ENCODE peak calls at places on chromosomes 5 and 9, in four cellular contexts. N, Z, X and E are unnamed samples.

GRCh38 chr9:15390200-15390599 is 32.5 kb upstream of the SNAPC3 start:
- DNase-seq in X (peak), Z (no peak), N (no peak), E (no peak)

GRCh38 chr5:111135946-111136345 is 43.8 kb downstream of the WDR36 start:
- DNase-seq in X (no peak), Z (peak), N (no peak), E (peak)

GRCh38 chr5:108437425-108437824 is 55.5 kb upstream of the FBXL17 start:
- DNase-seq in N (no peak), X (peak), Z (peak), E (peak)

GRCh38 chr5:31957151-31957550 is 217.0 kb downstream of the GOLPH3 start:
- DNase-seq in X (no peak), Z (no peak), N (no peak), E (no peak)

GRCh38 chr5:122447941-122448340 is 135.9 kb downstream of the SNCAIP start:
- DNase-seq in Z (no peak), N (no peak), X (no peak), E (no peak)

GRCh38 chr9:79656127-79656526 is 84.4 kb downstream of the TLE4 start:
- DNase-seq in N (no peak), X (no peak), Z (no peak), E (no peak)

GRCh38 chr5:57174128-57174849 is 430 bp downstream of the GPBP1 start:
- DNase-seq in X (peak), N (no peak), Z (peak), E (peak)

GRCh38 chr5:40041452-40041851 is 616.7 kb upstream of the DAB2 start:
- DNase-seq in Z (no peak), X (no peak), N (no peak), E (peak)

GRCh38 chr5:141826674-141827073 is 51.5 kb downstream of the PCDH1 start:
- DNase-seq in X (peak), N (no peak), Z (peak), E (no peak)

GRCh38 chr5:72256536-72256935 is 63.5 kb downstream of the MRPS27 start:
- DNase-seq in N (no peak), Z (no peak), X (no peak), E (peak)

GRCh38 chr5:61619777-61620518 is 287.9 kb downstream of the ZSWIM6 start:
- DNase-seq in Z (no peak), N (no peak), X (no peak), E (no peak)

GRCh38 chr5:171649002-171649401 is 136.6 kb upstream of the SMIM23 start:
- DNase-seq in Z (no peak), N (no peak), X (no peak), E (no peak)

GRCh38 chr9:6584881-6585597 is 60.5 kb downstream of the GLDC start:
- DNase-seq in N (peak), Z (peak), X (peak), E (peak)

GRCh38 chr9:6171667-6172066 is 43.9 kb upstream of the IL33 start:
- DNase-seq in N (no peak), X (no peak), Z (peak), E (no peak)

GRCh38 chr9:69431777-69432176 is 106.8 kb downstream of the ENTREP1 start:
- DNase-seq in N (no peak), X (no peak), Z (no peak), E (no peak)

GRCh38 chr5:1048162-1048721 is 39.6 kb downstream of the NKD2 start:
- DNase-seq in N (no peak), Z (no peak), X (no peak), E (no peak)

GRCh38 chr5:95915999-95916686 is 45.5 kb downstream of the ELL2 start:
- DNase-seq in N (no peak), X (no peak), Z (no peak), E (no peak)

GRCh38 chr9:22374021-22374420 is 72.6 kb upstream of the DMRTA1 start:
- DNase-seq in Z (no peak), N (no peak), X (no peak), E (no peak)

GRCh38 chr9:29241320-29241719 is 1668.0 kb upstream of the C9orf72 start:
- DNase-seq in X (no peak), Z (no peak), N (no peak), E (peak)

GRCh38 chr5:132322266-132322665 is 28.1 kb downstream of the SLC22A4 start:
- DNase-seq in N (peak), Z (no peak), X (no peak), E (no peak)

GRCh38 chr5:170644501-170644900 is 139.0 kb upstream of the GABRP start:
- DNase-seq in X (no peak), N (no peak), Z (no peak), E (no peak)

GRCh38 chr9:82781965-82782392 is 281.0 kb downstream of the RASEF start:
- DNase-seq in X (no peak), N (no peak), Z (no peak), E (no peak)

GRCh38 chr5:171840701-171841522 is 55.3 kb downstream of the SMIM23 start:
- DNase-seq in X (no peak), N (no peak), Z (no peak), E (no peak)

GRCh38 chr9:121650220-121651013 is 1.0 kb upstream of the DAB2IP start:
- DNase-seq in Z (peak), N (peak), X (peak), E (peak)

GRCh38 chr9:125747765-125748510 is 765 bp downstream of the PBX3 start:
- DNase-seq in Z (peak), N (peak), X (peak), E (peak)

GRCh38 chr9:115849679-115850412 is 303.7 kb upstream of the PAPPA start:
- DNase-seq in Z (peak), N (no peak), X (no peak), E (no peak)

GRCh38 chr5:59126665-59127354 is 543.9 kb downstream of the RAB3C start:
- DNase-seq in Z (peak), X (no peak), N (no peak), E (no peak)

GRCh38 chr9:87556039-87556438 is 58.4 kb downstream of the DAPK1 start:
- DNase-seq in Z (no peak), X (no peak), N (no peak), E (no peak)

GRCh38 chr5:133962131-133962530 is 6.3 kb downstream of the C5orf15 start:
- DNase-seq in N (no peak), X (no peak), Z (no peak), E (no peak)

GRCh38 chr5:98424681-98425454 is 348.6 kb upstream of the RGMB start:
- DNase-seq in Z (peak), X (no peak), N (no peak), E (no peak)

GRCh38 chr5:88172847-88173758 is 95.5 kb downstream of the TMEM161B start:
- DNase-seq in X (peak), Z (no peak), N (peak), E (no peak)

GRCh38 chr5:150469718-150470470 is 20.4 kb upstream of the RPS14 start:
- DNase-seq in Z (peak), N (no peak), X (peak), E (peak)

GRCh38 chr5:35149041-35149440 is 81.2 kb downstream of the PRLR start:
- DNase-seq in N (no peak), Z (no peak), X (no peak), E (no peak)

GRCh38 chr9:124504530-124505005 is 2.6 kb downstream of the NR5A1 start:
- DNase-seq in N (peak), Z (no peak), X (no peak), E (no peak)
- H3K4me3 ChIP-seq in N (peak), Z (no peak), X (no peak), E (no peak)

GRCh38 chr5:146463446-146463845 is 16.3 kb downstream of the TCERG1 start:
- DNase-seq in N (no peak), Z (no peak), X (no peak), E (no peak)
- TF ChIP-seq EZH2phosphoT487 in N (no peak), Z (no peak), X (no peak), E (no peak)

DNA sequence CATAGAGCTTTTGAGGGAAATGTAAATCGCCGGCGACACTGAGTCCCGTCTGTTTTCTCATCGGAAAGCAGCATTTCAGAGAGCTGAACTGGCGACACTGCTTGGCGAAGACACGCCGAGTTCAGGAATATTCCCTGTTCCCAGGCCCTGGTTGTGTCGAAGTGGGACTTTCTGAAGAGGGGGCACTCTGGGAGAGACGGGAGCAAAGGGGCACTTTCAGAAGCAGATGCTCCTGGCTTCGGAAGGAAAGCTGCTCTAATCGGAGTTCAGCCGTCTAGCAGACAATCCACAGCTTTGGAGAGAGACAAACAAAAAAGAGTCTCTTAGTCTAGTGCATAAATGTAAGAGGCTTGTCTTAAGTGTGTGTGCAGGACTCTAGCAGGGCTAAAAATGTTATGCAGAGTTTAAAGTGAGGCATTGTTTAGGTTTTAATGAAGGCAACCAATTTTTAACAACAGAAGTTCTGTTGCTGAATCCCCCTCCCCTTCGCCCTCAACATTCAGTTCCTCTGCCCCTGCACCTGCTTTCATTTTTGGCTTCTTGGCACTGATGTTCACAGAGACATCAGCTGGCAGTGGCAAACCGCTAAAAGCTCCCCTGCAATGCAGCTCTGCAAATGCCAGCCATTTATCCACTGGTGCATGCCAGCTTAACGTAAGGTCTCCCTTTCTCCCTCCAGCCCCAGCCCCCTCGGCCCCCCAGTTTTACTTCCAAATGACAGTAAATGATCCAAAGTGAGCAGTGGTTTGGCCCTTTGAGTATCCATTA is 289.5 kb upstream of the MPDZ start:
- DNase-seq in Z (no peak), X (peak), N (peak), E (no peak)
- H3K4me3 ChIP-seq in Z (no peak), X (peak), N (peak), E (no peak)

DNA sequence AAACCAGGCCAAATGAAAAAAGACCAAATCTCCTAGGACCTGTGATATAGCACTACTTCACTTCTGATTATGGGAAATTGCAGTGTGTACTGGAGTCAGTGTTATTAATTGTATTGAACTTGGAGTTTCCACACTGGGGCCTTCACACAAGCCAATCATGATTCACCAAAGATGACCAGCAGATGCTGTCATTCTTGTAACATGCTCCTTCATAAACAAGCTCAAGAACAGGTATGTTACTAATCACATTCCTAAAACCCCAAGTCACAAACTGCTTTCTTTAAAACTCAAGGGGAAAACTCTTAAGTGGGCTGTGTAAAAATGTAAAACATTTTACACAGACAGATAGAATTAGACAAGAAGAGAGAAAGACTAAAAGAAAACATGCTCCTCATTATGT is 5.6 kb downstream of the KLHL3 start:
- DNase-seq in X (no peak), N (no peak), Z (peak), E (peak)
- TF ChIP-seq EZH2phosphoT487 in X (no peak), N (no peak), Z (no peak), E (no peak)

DNA sequence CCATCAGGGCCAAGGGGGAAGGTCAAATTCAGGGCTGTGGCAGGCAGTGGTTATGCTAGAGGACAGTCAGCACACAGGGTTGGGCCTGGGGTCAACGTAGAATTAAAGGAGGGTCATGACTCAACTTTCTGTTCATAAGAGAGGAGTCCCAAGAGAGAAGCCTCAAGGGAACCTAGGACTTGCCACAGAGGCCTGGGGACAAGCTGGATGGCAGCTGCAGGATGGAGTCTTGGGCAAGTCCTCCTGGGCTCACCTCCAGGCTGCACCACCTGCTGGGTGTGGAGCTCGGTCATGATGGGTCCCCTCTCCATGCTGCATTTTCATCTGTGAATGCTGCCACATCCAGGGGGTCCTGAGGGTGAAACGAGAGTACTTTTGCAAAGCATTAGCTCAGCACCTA is 9.0 kb upstream of the WNK2 start:
- DNase-seq in Z (no peak), X (no peak), N (no peak), E (no peak)
- H3K4me3 ChIP-seq in Z (no peak), X (no peak), N (no peak), E (no peak)

GRCh38 chr9:18173923-18174322 is 300.0 kb upstream of the ADAMTSL1 start:
- DNase-seq in N (no peak), X (no peak), Z (no peak), E (no peak)
- TF ChIP-seq EZH2phosphoT487 in N (no peak), X (no peak), Z (no peak), E (no peak)

GRCh38 chr9:18707489-18708210 is 233.7 kb downstream of the ADAMTSL1 start:
- DNase-seq in N (no peak), Z (peak), X (no peak), E (no peak)

GRCh38 chr9:18705763-18706372 is 231.9 kb downstream of the ADAMTSL1 start:
- DNase-seq in X (no peak), Z (no peak), N (no peak), E (no peak)

GRCh38 chr9:18707078-18707477 is 233.1 kb downstream of the ADAMTSL1 start:
- DNase-seq in N (no peak), X (no peak), Z (peak), E (no peak)

GRCh38 chr9:18708429-18708828 is 234.5 kb downstream of the ADAMTSL1 start:
- DNase-seq in Z (no peak), N (no peak), X (no peak), E (no peak)

DNA sequence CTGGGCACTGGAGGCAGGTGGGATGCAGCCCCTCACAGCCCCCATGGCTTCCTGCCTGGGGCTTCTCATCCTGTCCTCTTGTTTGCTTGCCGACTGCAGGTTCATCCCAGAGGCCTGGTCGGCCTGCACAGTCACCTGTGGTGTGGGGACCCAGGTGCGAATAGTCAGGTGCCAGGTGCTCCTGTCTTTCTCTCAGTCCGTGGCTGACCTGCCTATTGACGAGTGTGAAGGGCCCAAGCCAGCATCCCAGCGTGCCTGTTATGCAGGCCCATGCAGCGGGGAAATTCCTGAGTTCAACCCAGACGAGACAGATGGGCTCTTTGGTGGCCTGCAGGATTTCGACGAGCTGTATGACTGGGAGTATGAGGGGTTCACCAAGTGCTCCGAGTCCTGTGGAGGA is 232.7 kb downstream of the ADAMTSL1 start:
- DNase-seq in X (no peak), N (peak), Z (no peak), E (no peak)
- H3K4me3 ChIP-seq in X (no peak), N (no peak), Z (no peak), E (no peak)

DNA sequence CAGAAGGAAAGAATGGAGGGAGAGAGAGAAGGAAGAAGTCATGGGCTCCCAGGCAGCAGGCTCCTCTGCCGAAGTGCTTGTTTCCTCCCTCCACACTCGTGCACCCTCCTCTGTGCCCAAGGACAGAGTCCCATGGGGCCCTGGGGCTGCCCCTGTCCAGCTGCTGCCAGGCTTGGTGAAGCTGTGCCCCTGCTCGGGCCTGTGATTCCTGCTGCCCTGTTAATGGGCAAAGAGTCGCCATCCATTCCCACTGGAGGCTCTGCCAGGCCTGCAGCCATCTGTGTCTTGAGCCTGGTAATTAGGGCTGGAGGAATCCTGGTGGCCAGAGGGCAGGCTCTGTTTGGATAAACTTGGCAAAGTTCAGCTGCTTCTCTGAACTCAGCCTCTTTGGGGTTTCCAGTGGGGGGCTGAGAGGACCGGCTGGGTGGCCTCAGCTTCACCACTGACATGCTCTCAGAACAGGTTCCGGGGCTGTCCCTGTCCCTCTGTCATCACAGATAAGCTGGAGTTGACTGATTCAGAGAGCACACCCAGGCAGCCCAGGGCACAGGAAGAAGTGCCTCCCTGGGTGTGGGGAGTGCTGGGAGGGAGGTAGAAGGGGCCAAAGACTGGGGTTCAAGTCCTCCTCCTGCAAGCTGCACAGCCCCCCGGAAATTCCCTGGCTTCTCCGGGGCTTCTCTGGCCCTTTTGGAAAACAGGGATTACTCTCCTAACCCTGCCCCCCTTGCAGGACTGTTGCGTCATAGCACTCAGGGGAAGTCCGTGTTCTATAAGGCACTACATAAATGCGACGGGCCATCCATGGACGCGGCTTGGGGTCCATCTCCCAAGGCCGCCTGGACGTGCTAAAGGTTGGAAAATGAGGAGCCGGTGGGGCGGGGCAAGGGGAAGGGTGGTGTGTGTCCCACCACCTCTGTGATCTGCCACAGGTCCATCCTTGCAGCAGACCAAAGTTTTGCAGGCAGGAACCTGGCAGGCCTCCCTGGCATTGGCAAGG is 154.8 kb downstream of the PAX5 start:
- DNase-seq in X (no peak), Z (no peak), N (no peak), E (no peak)
- TF ChIP-seq EZH2phosphoT487 in X (no peak), Z (no peak), N (no peak), E (no peak)